ENCODE peak calls at places on chromosomes 16 and 17, in ten cellular contexts. M, Y, T, F, B, I, X, S, E and Z are unnamed samples.

GRCh38 chr17:77295410-77295809 is 154.6 kb downstream of the SEC14L1 start:
- DNase-seq in M (no peak), Y (no peak), T (no peak), F (no peak), B (no peak), I (no peak), X (no peak), S (no peak), E (no peak), Z (no peak)

GRCh38 chr16:11253995-11254912 is 1.8 kb downstream of the SOCS1 start:
- DNase-seq in M (no peak), Y (no peak), T (no peak), F (no peak), B (no peak), I (no peak), X (no peak), S (no peak), E (no peak), Z (no peak)

GRCh38 chr17:32746698-32747097 is 130.2 kb downstream of the MYO1D start:
- DNase-seq in M (no peak), Y (no peak), T (peak; percentile 87), F (no peak), B (no peak), I (no peak), X (no peak), S (no peak), E (no peak), Z (no peak)

GRCh38 chr17:79645777-79646088 is 34.9 kb upstream of the RBFOX3 start:
- DNase-seq in M (no peak), Y (no peak), T (no peak), F (no peak), B (no peak), I (no peak), X (no peak), S (no peak), E (no peak), Z (no peak)

GRCh38 chr16:85986931-85987749 is 88.2 kb downstream of the IRF8 start:
- DNase-seq in M (no peak), Y (no peak), T (no peak), F (no peak), B (no peak), I (peak; percentile 43), X (no peak), S (no peak), E (no peak), Z (no peak)

GRCh38 chr17:10127819-10128375 is 70.5 kb downstream of the GAS7 start:
- DNase-seq in M (peak; percentile 67), Y (no peak), T (peak; percentile 86), F (no peak), B (no peak), I (no peak), X (peak; percentile 87), S (no peak), E (no peak), Z (peak; percentile 36)

GRCh38 chr17:59311051-59311468 is 20.4 kb upstream of the YPEL2 start:
- DNase-seq in M (peak; percentile 58), Y (peak; percentile 45), T (peak; percentile 36), F (peak; percentile 77), B (peak; percentile 63), I (peak; percentile 66), X (no peak), S (no peak), E (peak; percentile 28), Z (peak; percentile 87)

GRCh38 chr17:13134106-13134505 is 116.3 kb upstream of the ELAC2 start:
- DNase-seq in M (no peak), Y (no peak), T (no peak), F (no peak), B (no peak), I (peak; percentile 4), X (no peak), S (no peak), E (no peak), Z (no peak)

GRCh38 chr16:69199382-69199781 is 12.4 kb downstream of the SNTB2 start:
- DNase-seq in M (no peak), Y (no peak), T (peak; percentile 91), F (no peak), B (no peak), I (peak; percentile 39), X (peak; percentile 42), S (no peak), E (no peak), Z (no peak)

GRCh38 chr16:12680531-12680930 is 123.2 kb downstream of the CPPED1 start:
- DNase-seq in M (no peak), Y (no peak), T (no peak), F (no peak), B (no peak), I (no peak), X (no peak), S (no peak), E (no peak), Z (no peak)

GRCh38 chr17:50162466-50163254 is 3.1 kb upstream of the SGCA start:
- DNase-seq in M (no peak), Y (no peak), T (no peak), F (no peak), B (no peak), I (no peak), X (no peak), S (no peak), E (no peak), Z (no peak)

GRCh38 chr16:78967948-78968347 is 632.6 kb downstream of the MAF start:
- DNase-seq in M (no peak), Y (no peak), T (no peak), F (no peak), B (no peak), I (no peak), X (no peak), S (no peak), E (no peak), Z (no peak)

GRCh38 chr17:8192070-8192815 is 2.3 kb upstream of the BORCS6 start:
- DNase-seq in M (peak; percentile 94), Y (peak; percentile 82), T (peak; percentile 95), F (peak; percentile 92), B (peak; percentile 97), I (peak; percentile 62), X (peak; percentile 75), S (no peak), E (peak; percentile 87), Z (peak; percentile 99)

GRCh38 chr17:83181991-83182619 is 102.7 kb downstream of the METRNL start:
- DNase-seq in M (peak; percentile 9), Y (no peak), T (no peak), F (no peak), B (no peak), I (no peak), X (no peak), S (no peak), E (no peak), Z (no peak)

GRCh38 chr16:67486805-67487204 is 3.5 kb upstream of the AGRP start:
- DNase-seq in M (no peak), Y (no peak), T (peak; percentile 37), F (no peak), B (no peak), I (no peak), X (no peak), S (no peak), E (no peak), Z (no peak)